ENCODE peak calls at places on chromosomes 3 and 15, in seven cellular contexts. P is Panc1; Z is cardiac muscle cell; T is BE2C; Y is PC-3; B is mucosa of descending colon; X is CD8-positive, alpha-beta T cell. R is an unnamed sample. For H3K4me1, the result is how much of the 10 kb centered on the place peaks cover.

GRCh38 chr3:197003461-197004385 is 25.9 kb downstream of the MELTF start:
- DNase-seq in Z (no peak), T (peak), Y (peak), B (peak), P (no peak), X (no peak), R (no peak)

GRCh38 chr3:69671082-69671952 is 67.9 kb upstream of the MITF start:
- DNase-seq in Y (peak), P (no peak), X (no peak), Z (peak), T (peak), B (peak), R (peak)

GRCh38 chr15:71329509-71330260 is 214.4 kb downstream of the THSD4 start:
- DNase-seq in B (peak), P (no peak), Z (peak), Y (peak), T (no peak), X (no peak), R (no peak)

GRCh38 chr15:77107531-77108355 is 36.8 kb upstream of the TSPAN3 start:
- DNase-seq in P (peak), B (peak), T (peak), Z (peak), Y (peak), X (no peak), R (peak)

GRCh38 chr3:117699058-117699457 is 989.5 kb downstream of the TUSC7 start:
- DNase-seq in B (no peak), Z (no peak), Y (no peak), T (no peak), X (no peak), P (no peak), R (no peak)

GRCh38 chr15:63970723-63971426 is 75.4 kb downstream of the DAPK2 start:
- DNase-seq in B (peak), X (no peak), T (no peak), P (no peak), Z (no peak), Y (no peak), R (no peak)

GRCh38 chr3:108486910-108487309 is 23.5 kb downstream of the MYH15 start:
- DNase-seq in X (no peak), B (no peak), T (peak), P (no peak), Z (peak), Y (peak), R (peak)

GRCh38 chr3:27559835-27560234 is 75.7 kb upstream of the SLC4A7 start:
- DNase-seq in X (no peak), P (no peak), Z (peak), B (peak), Y (no peak), T (peak), R (no peak)

GRCh38 chr3:131338948-131339640 is 42.5 kb upstream of the NUDT16 start:
- DNase-seq in T (no peak), Y (no peak), B (no peak), Z (no peak), P (no peak), X (no peak), R (no peak)

GRCh38 chr15:68795298-68795848 is 25.3 kb downstream of the ANP32A start:
- DNase-seq in X (no peak), B (peak), Z (peak), Y (no peak), P (no peak), T (no peak), R (peak)

GRCh38 chr15:69593981-69594966 is 141.7 kb downstream of the RPLP1 start:
- DNase-seq in B (peak), X (no peak), Z (peak), P (no peak), T (no peak), Y (peak), R (peak)

GRCh38 chr3:474828-475227 is 278.3 kb downstream of the CHL1 start:
- DNase-seq in B (no peak), P (no peak), Z (no peak), Y (no peak), X (no peak), T (no peak), R (peak)

GRCh38 chr3:126934149-126934548 is 48.8 kb upstream of the PLXNA1 start:
- DNase-seq in Z (no peak), X (no peak), T (no peak), B (no peak), Y (no peak), P (no peak), R (no peak)

GRCh38 chr3:105448338-105448982 is 81.8 kb downstream of the ALCAM start:
- DNase-seq in Z (peak), B (no peak), P (no peak), Y (no peak), T (peak), X (no peak), R (no peak)

GRCh38 chr3:13262493-13263211 is 157.5 kb downstream of the NUP210 start:
- DNase-seq in X (no peak), Y (peak), P (no peak), B (no peak), Z (peak), T (no peak), R (no peak)

GRCh38 chr15:69854521-69855171 is 243.1 kb downstream of the TLE3 start:
- DNase-seq in B (no peak), Z (peak), T (no peak), X (no peak), Y (peak), P (no peak), R (no peak)

GRCh38 chr3:57512174-57512573 is 32.0 kb downstream of the DNAH12 start:
- DNase-seq in X (no peak), Y (peak), T (no peak), B (no peak), P (no peak), Z (no peak), R (no peak)

GRCh38 chr15:62964251-62964650 is 78.3 kb upstream of the TPM1 start:
- DNase-seq in Y (no peak), B (no peak), P (no peak), X (no peak), Z (no peak), T (no peak), R (peak)

GRCh38 chr3:128804017-128804816 is 75.2 kb upstream of the ACAD9 start:
- DNase-seq in P (no peak), X (no peak), Z (peak), T (no peak), Y (no peak), B (peak), R (peak)

GRCh38 chr15:58440922-58441321 is 9.1 kb downstream of the LIPC start:
- DNase-seq in X (no peak), P (no peak), T (no peak), Y (peak), B (peak), Z (no peak), R (no peak)

GRCh38 chr3:47385007-47385406 is 4.2 kb downstream of the PTPN23 start:
- DNase-seq in P (no peak), T (no peak), B (no peak), Y (peak), Z (no peak), X (no peak), R (no peak)

GRCh38 chr3:12967751-12968209 is 105.4 kb downstream of the IQSEC1 start:
- DNase-seq in X (peak), Y (peak), P (no peak), Z (peak), B (peak), T (peak), R (peak)

GRCh38 chr3:180980612-180981011 is 8.9 kb downstream of the DNAJC19 start:
- DNase-seq in Y (no peak), P (no peak), B (no peak), Z (peak), X (no peak), T (no peak), R (no peak)

GRCh38 chr3:133655731-133656130 is 6.0 kb downstream of the TOPBP1 start:
- DNase-seq in T (no peak), X (no peak), Z (no peak), B (no peak), Y (no peak), P (no peak), R (no peak)

GRCh38 chr3:145936986-145937385 is 224.0 kb downstream of the PLOD2 start:
- DNase-seq in Z (no peak), T (no peak), X (no peak), P (no peak), B (no peak), Y (no peak), R (no peak)

GRCh38 chr15:76345880-76346665 is 9.5 kb downstream of the ISL2 start:
- DNase-seq in Y (peak), T (no peak), X (no peak), Z (no peak), P (no peak), B (peak), R (no peak)

GRCh38 chr15:99439524-99439835 is 126.3 kb upstream of the MEF2A start:
- DNase-seq in X (no peak), B (peak), P (no peak), Z (no peak), Y (no peak), T (peak), R (peak)

GRCh38 chr3:79491029-79491634 is 276.7 kb downstream of the ROBO1 start:
- DNase-seq in X (no peak), B (no peak), Y (no peak), T (no peak), Z (peak), P (no peak), R (no peak)

GRCh38 chr3:9862391-9863235 is 17.4 kb downstream of the CIDEC start:
- DNase-seq in T (no peak), Y (peak), Z (peak), P (no peak), B (peak), X (peak), R (no peak)

GRCh38 chr15:69807752-69808151 is 290.0 kb downstream of the TLE3 start:
- DNase-seq in P (no peak), Z (peak), B (no peak), Y (peak), X (no peak), T (no peak), R (no peak)

GRCh38 chr3:129026728-129027543 is 25.8 kb downstream of the EFCC1 start:
- DNase-seq in T (peak), Y (peak), X (peak), Z (peak), B (peak), P (peak), R (peak)

GRCh38 chr15:85482896-85483295 is 102.5 kb downstream of the AKAP13 start:
- DNase-seq in Z (peak), B (no peak), Y (no peak), P (no peak), T (no peak), X (no peak), R (peak)

GRCh38 chr3:172157566-172158258 is 118.3 kb downstream of the FNDC3B start:
- DNase-seq in X (no peak), Y (no peak), T (no peak), B (no peak), Z (no peak), P (no peak), R (no peak)
- H3K4me1 ChIP-seq in X (under half), Y (half or more), T (under half), B (under half), Z (under half), P (half or more), R (under half)

DNA sequence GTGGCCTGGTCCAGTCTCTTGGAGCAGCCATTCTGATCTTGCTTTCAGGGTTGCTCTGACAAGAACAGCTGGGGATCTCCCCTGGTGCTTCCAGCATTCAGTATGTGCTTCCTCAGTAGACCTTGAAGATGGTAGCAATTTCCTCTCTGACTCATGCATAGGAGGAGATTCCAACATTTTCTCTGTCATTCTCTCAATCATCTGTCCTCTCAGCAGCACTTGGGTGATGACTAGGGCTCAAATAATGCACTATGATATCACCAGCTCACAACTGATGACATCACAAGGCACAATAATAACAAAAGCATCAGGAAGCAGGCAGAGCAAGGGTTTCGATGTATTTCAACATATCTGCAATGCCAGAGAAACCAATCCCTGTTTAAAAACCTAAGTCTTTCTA is 52.7 kb downstream of the NFKBIZ start:
- DNase-seq in Z (peak), Y (peak), T (no peak), B (no peak), X (no peak), P (peak), R (no peak)
- H3K4me3 ChIP-seq in Z (no peak), Y (no peak), T (no peak), B (no peak), X (no peak), P (no peak), R (no peak)

GRCh38 chr3:48465531-48466378 is 19.2 kb downstream of the ATRIP start:
- DNase-seq in P (peak), Y (peak), Z (peak), T (peak), B (peak), X (peak), R (peak)
- H3K4me1 ChIP-seq in P (under half), Y (under half), Z (under half), T (under half), B (under half), X (half or more), R (under half)

DNA sequence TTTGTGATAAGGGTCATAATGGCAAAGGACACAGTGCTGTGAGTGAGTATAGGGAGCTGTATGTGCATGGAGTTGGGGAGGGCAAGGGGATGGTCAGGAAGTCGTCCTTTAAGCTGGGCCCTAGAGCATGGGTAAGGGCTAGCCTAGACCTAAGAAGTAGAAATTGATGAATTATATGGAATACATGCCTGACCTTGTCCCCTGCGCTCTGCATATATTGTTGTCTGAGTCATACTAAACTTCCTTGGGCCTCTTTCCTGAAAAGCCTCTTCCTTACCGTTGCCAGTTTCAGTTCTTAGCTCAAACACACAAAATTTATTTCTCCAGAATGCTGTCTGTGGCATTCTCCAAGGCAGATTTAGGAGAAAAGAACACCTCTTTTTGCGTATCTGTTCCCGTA is 4.6 kb downstream of the SNRK start:
- DNase-seq in Z (peak), T (no peak), B (no peak), X (no peak), P (no peak), Y (peak), R (no peak)
- H3K4me3 ChIP-seq in Z (no peak), T (no peak), B (no peak), X (peak), P (no peak), Y (peak), R (no peak)